ENCODE peak calls at places on chromosomes 6 and 20, in six cellular contexts. One of them, this sample, is unnamed.

GRCh38 chr20:45090481-45090880 is 10.4 kb downstream of the KCNS1 start:
- DNase-seq in astrocyte: peak; percentile 20
- DNase-seq in A549: no peak
- DNase-seq in colonic mucosa: no peak
- DNase-seq in AG04450: no peak
- DNase-seq in pancreas: no peak
- DNase-seq in this sample: no peak

GRCh38 chr6:83047065-83047754 is 18.4 kb downstream of the UBE3D start:
- DNase-seq in astrocyte: no peak
- DNase-seq in A549: no peak
- DNase-seq in colonic mucosa: no peak
- DNase-seq in AG04450: no peak
- DNase-seq in pancreas: no peak
- DNase-seq in this sample: no peak

GRCh38 chr6:28747631-28748157 is 176.1 kb downstream of the TRIM27 start:
- DNase-seq in astrocyte: peak; percentile 84
- DNase-seq in A549: peak; percentile 51
- DNase-seq in colonic mucosa: no peak
- DNase-seq in AG04450: peak; percentile 27
- DNase-seq in pancreas: no peak
- DNase-seq in this sample: peak; percentile 55

GRCh38 chr20:54266844-54267243 is 59.0 kb downstream of the PFDN4 start:
- DNase-seq in astrocyte: no peak
- DNase-seq in A549: no peak
- DNase-seq in colonic mucosa: no peak
- DNase-seq in AG04450: no peak
- DNase-seq in pancreas: no peak
- DNase-seq in this sample: no peak

GRCh38 chr20:14696937-14697336 is 359.5 kb upstream of the FLRT3 start:
- DNase-seq in astrocyte: no peak
- DNase-seq in A549: no peak
- DNase-seq in colonic mucosa: no peak
- DNase-seq in AG04450: no peak
- DNase-seq in pancreas: no peak
- DNase-seq in this sample: no peak

GRCh38 chr20:23149623-23150279 is 63.6 kb upstream of the CD93 start:
- DNase-seq in astrocyte: no peak
- DNase-seq in A549: no peak
- DNase-seq in colonic mucosa: no peak
- DNase-seq in AG04450: no peak
- DNase-seq in pancreas: no peak
- DNase-seq in this sample: no peak

GRCh38 chr6:142696689-142697088 is 248.3 kb downstream of the HIVEP2 start:
- DNase-seq in astrocyte: no peak
- DNase-seq in A549: no peak
- DNase-seq in colonic mucosa: peak; percentile 48
- DNase-seq in AG04450: no peak
- DNase-seq in pancreas: peak; percentile 82
- DNase-seq in this sample: no peak

GRCh38 chr6:91081452-91082067 is 494.7 kb upstream of the MAP3K7 start:
- DNase-seq in astrocyte: peak; percentile 40
- DNase-seq in A549: peak; percentile 2
- DNase-seq in colonic mucosa: no peak
- DNase-seq in AG04450: peak; percentile 13
- DNase-seq in pancreas: no peak
- DNase-seq in this sample: peak; percentile 40

GRCh38 chr6:72740135-72740534 is 118.3 kb downstream of the KCNQ5 start:
- DNase-seq in astrocyte: no peak
- DNase-seq in A549: no peak
- DNase-seq in colonic mucosa: no peak
- DNase-seq in AG04450: no peak
- DNase-seq in pancreas: no peak
- DNase-seq in this sample: no peak

GRCh38 chr6:29945421-29945820 is 3.1 kb downstream of the HLA-A start:
- DNase-seq in astrocyte: no peak
- DNase-seq in A549: no peak
- DNase-seq in colonic mucosa: no peak
- DNase-seq in AG04450: no peak
- DNase-seq in pancreas: no peak
- DNase-seq in this sample: no peak

GRCh38 chr6:80223743-80224212 is 117.3 kb downstream of the BCKDHB start:
- DNase-seq in astrocyte: peak; percentile 92
- DNase-seq in A549: no peak
- DNase-seq in colonic mucosa: no peak
- DNase-seq in AG04450: no peak
- DNase-seq in pancreas: no peak
- DNase-seq in this sample: no peak

GRCh38 chr6:26104457-26105108 is 17.4 kb downstream of the HFE start:
- DNase-seq in astrocyte: no peak
- DNase-seq in A549: no peak
- DNase-seq in colonic mucosa: peak; percentile 70
- DNase-seq in AG04450: no peak
- DNase-seq in pancreas: peak; percentile 27
- DNase-seq in this sample: no peak

GRCh38 chr20:40564997-40565680 is 123.9 kb downstream of the MAFB start:
- DNase-seq in astrocyte: peak; percentile 82
- DNase-seq in A549: peak; percentile 47
- DNase-seq in colonic mucosa: no peak
- DNase-seq in AG04450: peak; percentile 3
- DNase-seq in pancreas: no peak
- DNase-seq in this sample: peak; percentile 99

GRCh38 chr6:88517737-88518136 is 351.6 kb upstream of the CNR1 start:
- DNase-seq in astrocyte: no peak
- DNase-seq in A549: no peak
- DNase-seq in colonic mucosa: no peak
- DNase-seq in AG04450: no peak
- DNase-seq in pancreas: no peak
- DNase-seq in this sample: no peak

GRCh38 chr6:13292774-13293173 is 35.6 kb downstream of the TBC1D7 start:
- DNase-seq in astrocyte: no peak
- DNase-seq in A549: no peak
- DNase-seq in colonic mucosa: no peak
- DNase-seq in AG04450: no peak
- DNase-seq in pancreas: no peak
- DNase-seq in this sample: no peak

GRCh38 chr20:1397710-1398109 is 4.9 kb upstream of the FKBP1A start:
- DNase-seq in astrocyte: no peak
- DNase-seq in A549: no peak
- DNase-seq in colonic mucosa: no peak
- DNase-seq in AG04450: no peak
- DNase-seq in pancreas: no peak
- DNase-seq in this sample: no peak

GRCh38 chr6:166599158-166599557 is 12.7 kb upstream of the RAMACL start:
- DNase-seq in astrocyte: no peak
- DNase-seq in A549: no peak
- DNase-seq in colonic mucosa: no peak
- DNase-seq in AG04450: no peak
- DNase-seq in pancreas: no peak
- DNase-seq in this sample: no peak

GRCh38 chr6:39980839-39981580 is 46.7 kb upstream of the MOCS1 start:
- DNase-seq in astrocyte: peak; percentile 17
- DNase-seq in A549: peak; percentile 33
- DNase-seq in colonic mucosa: peak; percentile 45
- DNase-seq in AG04450: no peak
- DNase-seq in pancreas: peak; percentile 38
- DNase-seq in this sample: peak; percentile 61

GRCh38 chr6:45075246-45075645 is 252.9 kb upstream of the RUNX2 start:
- DNase-seq in astrocyte: peak; percentile 99
- DNase-seq in A549: no peak
- DNase-seq in colonic mucosa: no peak
- DNase-seq in AG04450: peak; percentile 67
- DNase-seq in pancreas: no peak
- DNase-seq in this sample: peak; percentile 53
- H3K27ac ChIP-seq in astrocyte: peak overlapping the region; percentile 92
- H3K27ac ChIP-seq in A549: no peak overlapping the region
- H3K27ac ChIP-seq in colonic mucosa: no peak overlapping the region
- H3K27ac ChIP-seq in AG04450: no peak overlapping the region
- H3K27ac ChIP-seq in pancreas: no peak overlapping the region
- H3K27ac ChIP-seq in this sample: no peak overlapping the region

GRCh38 chr6:20212392-20213111 is at the start of gene MBOAT1:
- DNase-seq in astrocyte: peak; percentile 83
- DNase-seq in A549: peak; percentile 60
- DNase-seq in colonic mucosa: peak; percentile 93
- DNase-seq in AG04450: peak; percentile 70
- DNase-seq in pancreas: peak; percentile 88
- DNase-seq in this sample: peak; percentile 82
- TF ChIP-seq CTCF in astrocyte: no peak
- TF ChIP-seq CTCF in A549: peak; percentile 12
- TF ChIP-seq CTCF in colonic mucosa: no peak
- TF ChIP-seq CTCF in AG04450: peak; percentile 21
- TF ChIP-seq CTCF in pancreas: no peak
- TF ChIP-seq CTCF in this sample: no peak

GRCh38 chr6:134235937-134236751 is 81.8 kb downstream of the SGK1 start:
- DNase-seq in astrocyte: peak; percentile 81
- DNase-seq in A549: no peak
- DNase-seq in colonic mucosa: no peak
- DNase-seq in AG04450: peak; percentile 29
- DNase-seq in pancreas: no peak
- DNase-seq in this sample: peak; percentile 53

GRCh38 chr6:134245041-134245440 is 72.9 kb downstream of the SGK1 start:
- DNase-seq in astrocyte: peak; percentile 84
- DNase-seq in A549: no peak
- DNase-seq in colonic mucosa: no peak
- DNase-seq in AG04450: peak; percentile 59
- DNase-seq in pancreas: peak; percentile 52
- DNase-seq in this sample: no peak

GRCh38 chr6:134238960-134239795 is 78.7 kb downstream of the SGK1 start:
- DNase-seq in astrocyte: no peak
- DNase-seq in A549: no peak
- DNase-seq in colonic mucosa: no peak
- DNase-seq in AG04450: no peak
- DNase-seq in pancreas: no peak
- DNase-seq in this sample: no peak

GRCh38 chr6:134238006-134238405 is 79.9 kb downstream of the SGK1 start:
- DNase-seq in astrocyte: no peak
- DNase-seq in A549: no peak
- DNase-seq in colonic mucosa: no peak
- DNase-seq in AG04450: no peak
- DNase-seq in pancreas: no peak
- DNase-seq in this sample: no peak

GRCh38 chr6:134240664-134241431 is 77.1 kb downstream of the SGK1 start:
- DNase-seq in astrocyte: no peak
- DNase-seq in A549: no peak
- DNase-seq in colonic mucosa: peak; percentile 34
- DNase-seq in AG04450: no peak
- DNase-seq in pancreas: no peak
- DNase-seq in this sample: peak; percentile 13
- H3K27ac ChIP-seq in astrocyte: no peak overlapping the region
- H3K27ac ChIP-seq in A549: peak overlapping the region; percentile 45
- H3K27ac ChIP-seq in colonic mucosa: no peak overlapping the region
- H3K27ac ChIP-seq in AG04450: no peak overlapping the region
- H3K27ac ChIP-seq in pancreas: no peak overlapping the region
- H3K27ac ChIP-seq in this sample: peak overlapping the region; percentile 66

DNA sequence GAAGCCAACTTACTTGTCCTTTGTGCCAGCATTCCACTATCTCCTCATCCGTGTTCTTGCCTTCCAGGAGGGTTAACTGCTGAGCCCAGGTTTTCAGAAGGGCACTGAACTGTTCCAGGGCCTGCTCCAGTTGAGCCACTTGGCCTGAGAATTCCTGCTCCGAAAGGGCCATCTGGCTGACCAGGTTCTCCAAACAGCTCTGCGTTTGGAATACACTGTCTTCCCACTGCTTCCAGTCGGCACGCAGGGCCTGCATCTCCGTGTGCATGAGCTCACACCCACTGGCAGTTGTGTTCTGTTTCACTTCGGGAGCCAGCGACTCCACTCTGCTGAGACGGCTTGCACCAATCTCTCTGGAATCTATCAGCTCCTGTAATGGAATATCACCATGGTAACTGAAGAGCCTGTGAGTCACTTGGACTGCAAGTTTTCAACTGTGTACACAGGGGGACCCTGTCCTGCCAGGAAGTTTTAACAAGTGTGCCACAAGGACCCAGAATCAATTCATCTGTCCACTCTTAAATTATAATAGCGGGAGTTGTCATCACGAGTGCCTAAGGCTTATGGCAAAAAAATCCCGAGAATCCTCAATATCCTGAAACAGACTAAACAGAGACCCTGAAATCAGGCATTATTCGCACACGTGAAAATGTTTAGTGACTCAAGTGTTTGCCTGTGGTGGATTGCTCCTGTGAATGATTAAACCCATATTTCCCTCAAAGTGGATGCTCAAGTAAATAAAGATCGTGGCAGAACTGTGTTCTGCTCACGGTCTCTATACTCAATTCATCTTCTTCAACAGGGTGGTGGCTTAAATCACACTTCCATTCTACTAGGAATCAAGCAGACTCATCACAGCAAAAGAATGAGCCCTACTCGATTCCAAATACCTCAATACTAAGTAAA is 255.9 kb downstream of the SYNE1 start:
- DNase-seq in astrocyte: peak; percentile 97
- DNase-seq in A549: peak; percentile 63
- DNase-seq in colonic mucosa: peak; percentile 44
- DNase-seq in AG04450: peak; percentile 88
- DNase-seq in pancreas: peak; percentile 74
- DNase-seq in this sample: peak; percentile 41
- TF ChIP-seq CTCF in astrocyte: no peak
- TF ChIP-seq CTCF in A549: no peak
- TF ChIP-seq CTCF in colonic mucosa: no peak
- TF ChIP-seq CTCF in AG04450: no peak
- TF ChIP-seq CTCF in pancreas: no peak
- TF ChIP-seq CTCF in this sample: no peak

GRCh38 chr20:31841928-31842327 is 3.5 kb downstream of the FOXS1 start:
- DNase-seq in astrocyte: peak; percentile 77
- DNase-seq in A549: no peak
- DNase-seq in colonic mucosa: no peak
- DNase-seq in AG04450: no peak
- DNase-seq in pancreas: no peak
- DNase-seq in this sample: peak; percentile 45
- H3K27ac ChIP-seq in astrocyte: peak overlapping the region; percentile 85
- H3K27ac ChIP-seq in A549: peak overlapping the region; percentile 86
- H3K27ac ChIP-seq in colonic mucosa: no peak overlapping the region
- H3K27ac ChIP-seq in AG04450: no peak overlapping the region
- H3K27ac ChIP-seq in pancreas: no peak overlapping the region
- H3K27ac ChIP-seq in this sample: peak overlapping the region; percentile 46